ENCODE peak calls at places on chromosomes 12 and 14, in seven cellular contexts. Q, C, S, V, P, W and B are unnamed samples.

GRCh38 chr14:23114669-23115491 is 4.2 kb downstream of the CEBPE start:
- DNase-seq in Q (no peak), C (peak), S (no peak), V (no peak), P (no peak), W (peak), B (peak)

GRCh38 chr12:24997496-24997895 is 48.6 kb upstream of the BCAT1 start:
- DNase-seq in Q (peak), C (no peak), S (no peak), V (no peak), P (no peak), W (no peak), B (no peak)

GRCh38 chr14:64337901-64338615 is 43.9 kb upstream of the ESR2 start:
- DNase-seq in Q (peak), C (peak), S (no peak), V (peak), P (peak), W (peak), B (no peak)

GRCh38 chr14:90544566-90544965 is 147.7 kb downstream of the CALM1 start:
- DNase-seq in Q (no peak), C (no peak), S (no peak), V (no peak), P (no peak), W (no peak), B (no peak)

GRCh38 chr14:28902930-28903329 is 136.3 kb downstream of the FOXG1 start:
- DNase-seq in Q (no peak), C (peak), S (no peak), V (no peak), P (no peak), W (no peak), B (no peak)

GRCh38 chr12:89874146-89874545 is 165.5 kb upstream of the ATP2B1 start:
- DNase-seq in Q (no peak), C (no peak), S (no peak), V (no peak), P (no peak), W (no peak), B (no peak)

GRCh38 chr14:70955543-70956480 is 48.6 kb downstream of the PCNX1 start:
- DNase-seq in Q (peak), C (peak), S (no peak), V (peak), P (peak), W (peak), B (no peak)

GRCh38 chr14:34785223-34786006 is 71.0 kb upstream of the CFL2 start:
- DNase-seq in Q (no peak), C (no peak), S (no peak), V (no peak), P (no peak), W (no peak), B (no peak)

GRCh38 chr14:46197856-46198255 is 453.7 kb downstream of the RPL10L start:
- DNase-seq in Q (peak), C (no peak), S (no peak), V (no peak), P (no peak), W (peak), B (no peak)

GRCh38 chr12:91001306-91001705 is 3.5 kb downstream of the EPYC start:
- DNase-seq in Q (no peak), C (peak), S (no peak), V (no peak), P (no peak), W (no peak), B (no peak)

GRCh38 chr12:24751181-24751580 is 197.7 kb downstream of the BCAT1 start:
- DNase-seq in Q (no peak), C (no peak), S (no peak), V (no peak), P (no peak), W (no peak), B (no peak)